ENCODE peak calls at places on chromosomes 11 and 22, in nine cellular contexts. One of them, this sample, is unnamed.

GRCh38 chr11:69636512-69636866 is 4.5 kb upstream of the CCND1 start:
- DNase-seq in stimulated activated CD4-positive, alpha-beta T cell treated with anti-CD3 and anti-CD28 coated beads, Interleukin-4, amount 100 ng/mL, for 48 hours: no peak
- DNase-seq in activated T-cell treated with anti-CD3 and anti-CD28 coated beads for 1 hour: no peak
- DNase-seq in progenitor cell of endocrine pancreas: peak
- DNase-seq in natural killer cell: no peak
- DNase-seq in activated naive CD4-positive, alpha-beta T cell treated with anti-CD3 and anti-CD28 coated beads, Interleukin-2, amount 10 ng/mL, durations not matched to agents 7 days and 5 days: no peak
- DNase-seq in NCI-H1092: peak
- DNase-seq in T-helper 2 cell: no peak
- DNase-seq in RWPE1: no peak
- DNase-seq in this sample: no peak

GRCh38 chr11:113006916-113007445 is 45.8 kb downstream of the NCAM1 start:
- DNase-seq in RWPE1: no peak
- DNase-seq in progenitor cell of endocrine pancreas: no peak
- DNase-seq in activated T-cell treated with anti-CD3 and anti-CD28 coated beads for 1 hour: no peak
- DNase-seq in activated naive CD4-positive, alpha-beta T cell treated with anti-CD3 and anti-CD28 coated beads, Interleukin-2, amount 10 ng/mL, durations not matched to agents 7 days and 5 days: no peak
- DNase-seq in T-helper 2 cell: no peak
- DNase-seq in natural killer cell: no peak
- DNase-seq in NCI-H1092: no peak
- DNase-seq in stimulated activated CD4-positive, alpha-beta T cell treated with anti-CD3 and anti-CD28 coated beads, Interleukin-4, amount 100 ng/mL, for 48 hours: no peak
- DNase-seq in this sample: no peak

GRCh38 chr11:37978647-37979046 is 1380.6 kb upstream of the RAG2 start:
- DNase-seq in natural killer cell: no peak
- DNase-seq in progenitor cell of endocrine pancreas: no peak
- DNase-seq in T-helper 2 cell: no peak
- DNase-seq in activated T-cell treated with anti-CD3 and anti-CD28 coated beads for 1 hour: no peak
- DNase-seq in stimulated activated CD4-positive, alpha-beta T cell treated with anti-CD3 and anti-CD28 coated beads, Interleukin-4, amount 100 ng/mL, for 48 hours: no peak
- DNase-seq in RWPE1: no peak
- DNase-seq in NCI-H1092: no peak
- DNase-seq in activated naive CD4-positive, alpha-beta T cell treated with anti-CD3 and anti-CD28 coated beads, Interleukin-2, amount 10 ng/mL, durations not matched to agents 7 days and 5 days: no peak
- DNase-seq in this sample: no peak

GRCh38 chr11:70759846-70760245 is 361.5 kb downstream of the CTTN start:
- DNase-seq in T-helper 2 cell: no peak
- DNase-seq in NCI-H1092: no peak
- DNase-seq in activated naive CD4-positive, alpha-beta T cell treated with anti-CD3 and anti-CD28 coated beads, Interleukin-2, amount 10 ng/mL, durations not matched to agents 7 days and 5 days: no peak
- DNase-seq in RWPE1: no peak
- DNase-seq in natural killer cell: no peak
- DNase-seq in progenitor cell of endocrine pancreas: no peak
- DNase-seq in activated T-cell treated with anti-CD3 and anti-CD28 coated beads for 1 hour: no peak
- DNase-seq in stimulated activated CD4-positive, alpha-beta T cell treated with anti-CD3 and anti-CD28 coated beads, Interleukin-4, amount 100 ng/mL, for 48 hours: no peak
- DNase-seq in this sample: no peak

GRCh38 chr11:115707180-115707905 is 203.1 kb upstream of the CADM1 start:
- DNase-seq in activated naive CD4-positive, alpha-beta T cell treated with anti-CD3 and anti-CD28 coated beads, Interleukin-2, amount 10 ng/mL, durations not matched to agents 7 days and 5 days: no peak
- DNase-seq in stimulated activated CD4-positive, alpha-beta T cell treated with anti-CD3 and anti-CD28 coated beads, Interleukin-4, amount 100 ng/mL, for 48 hours: no peak
- DNase-seq in T-helper 2 cell: no peak
- DNase-seq in activated T-cell treated with anti-CD3 and anti-CD28 coated beads for 1 hour: no peak
- DNase-seq in progenitor cell of endocrine pancreas: no peak
- DNase-seq in natural killer cell: no peak
- DNase-seq in RWPE1: no peak
- DNase-seq in NCI-H1092: no peak
- DNase-seq in this sample: no peak

GRCh38 chr11:130894322-130895025 is 21.8 kb downstream of the SNX19 start:
- DNase-seq in T-helper 2 cell: peak
- DNase-seq in progenitor cell of endocrine pancreas: peak
- DNase-seq in natural killer cell: peak
- DNase-seq in activated naive CD4-positive, alpha-beta T cell treated with anti-CD3 and anti-CD28 coated beads, Interleukin-2, amount 10 ng/mL, durations not matched to agents 7 days and 5 days: peak
- DNase-seq in stimulated activated CD4-positive, alpha-beta T cell treated with anti-CD3 and anti-CD28 coated beads, Interleukin-4, amount 100 ng/mL, for 48 hours: peak
- DNase-seq in NCI-H1092: peak
- DNase-seq in RWPE1: peak
- DNase-seq in activated T-cell treated with anti-CD3 and anti-CD28 coated beads for 1 hour: peak
- DNase-seq in this sample: peak

GRCh38 chr11:565921-566509 is 5.2 kb downstream of the RASSF7 start:
- DNase-seq in NCI-H1092: no peak
- DNase-seq in natural killer cell: no peak
- DNase-seq in activated T-cell treated with anti-CD3 and anti-CD28 coated beads for 1 hour: no peak
- DNase-seq in stimulated activated CD4-positive, alpha-beta T cell treated with anti-CD3 and anti-CD28 coated beads, Interleukin-4, amount 100 ng/mL, for 48 hours: no peak
- DNase-seq in T-helper 2 cell: no peak
- DNase-seq in RWPE1: no peak
- DNase-seq in progenitor cell of endocrine pancreas: no peak
- DNase-seq in activated naive CD4-positive, alpha-beta T cell treated with anti-CD3 and anti-CD28 coated beads, Interleukin-2, amount 10 ng/mL, durations not matched to agents 7 days and 5 days: no peak
- DNase-seq in this sample: no peak

GRCh38 chr11:44066732-44067131 is 662 bp downstream of the ACCS start:
- DNase-seq in progenitor cell of endocrine pancreas: no peak
- DNase-seq in RWPE1: peak
- DNase-seq in NCI-H1092: no peak
- DNase-seq in natural killer cell: no peak
- DNase-seq in T-helper 2 cell: no peak
- DNase-seq in activated T-cell treated with anti-CD3 and anti-CD28 coated beads for 1 hour: no peak
- DNase-seq in stimulated activated CD4-positive, alpha-beta T cell treated with anti-CD3 and anti-CD28 coated beads, Interleukin-4, amount 100 ng/mL, for 48 hours: no peak
- DNase-seq in activated naive CD4-positive, alpha-beta T cell treated with anti-CD3 and anti-CD28 coated beads, Interleukin-2, amount 10 ng/mL, durations not matched to agents 7 days and 5 days: no peak
- DNase-seq in this sample: no peak

GRCh38 chr22:36324414-36324813 is 63.4 kb downstream of the MYH9 start:
- DNase-seq in stimulated activated CD4-positive, alpha-beta T cell treated with anti-CD3 and anti-CD28 coated beads, Interleukin-4, amount 100 ng/mL, for 48 hours: no peak
- DNase-seq in NCI-H1092: no peak
- DNase-seq in T-helper 2 cell: no peak
- DNase-seq in RWPE1: no peak
- DNase-seq in activated T-cell treated with anti-CD3 and anti-CD28 coated beads for 1 hour: no peak
- DNase-seq in progenitor cell of endocrine pancreas: no peak
- DNase-seq in natural killer cell: no peak
- DNase-seq in activated naive CD4-positive, alpha-beta T cell treated with anti-CD3 and anti-CD28 coated beads, Interleukin-2, amount 10 ng/mL, durations not matched to agents 7 days and 5 days: no peak
- DNase-seq in this sample: no peak

GRCh38 chr11:121672630-121673487 is 220.1 kb upstream of the SORL1-AS1 start:
- DNase-seq in natural killer cell: no peak
- DNase-seq in activated naive CD4-positive, alpha-beta T cell treated with anti-CD3 and anti-CD28 coated beads, Interleukin-2, amount 10 ng/mL, durations not matched to agents 7 days and 5 days: no peak
- DNase-seq in T-helper 2 cell: no peak
- DNase-seq in NCI-H1092: no peak
- DNase-seq in activated T-cell treated with anti-CD3 and anti-CD28 coated beads for 1 hour: no peak
- DNase-seq in stimulated activated CD4-positive, alpha-beta T cell treated with anti-CD3 and anti-CD28 coated beads, Interleukin-4, amount 100 ng/mL, for 48 hours: no peak
- DNase-seq in progenitor cell of endocrine pancreas: no peak
- DNase-seq in RWPE1: no peak
- DNase-seq in this sample: no peak

GRCh38 chr11:17578958-17579357 is 31.9 kb downstream of the OTOG start:
- DNase-seq in progenitor cell of endocrine pancreas: no peak
- DNase-seq in RWPE1: no peak
- DNase-seq in T-helper 2 cell: no peak
- DNase-seq in natural killer cell: peak
- DNase-seq in stimulated activated CD4-positive, alpha-beta T cell treated with anti-CD3 and anti-CD28 coated beads, Interleukin-4, amount 100 ng/mL, for 48 hours: no peak
- DNase-seq in NCI-H1092: no peak
- DNase-seq in activated naive CD4-positive, alpha-beta T cell treated with anti-CD3 and anti-CD28 coated beads, Interleukin-2, amount 10 ng/mL, durations not matched to agents 7 days and 5 days: no peak
- DNase-seq in activated T-cell treated with anti-CD3 and anti-CD28 coated beads for 1 hour: no peak
- DNase-seq in this sample: no peak

GRCh38 chr11:2084721-2085120 is 54.5 kb downstream of the IGF2 start:
- DNase-seq in activated naive CD4-positive, alpha-beta T cell treated with anti-CD3 and anti-CD28 coated beads, Interleukin-2, amount 10 ng/mL, durations not matched to agents 7 days and 5 days: no peak
- DNase-seq in RWPE1: no peak
- DNase-seq in activated T-cell treated with anti-CD3 and anti-CD28 coated beads for 1 hour: no peak
- DNase-seq in natural killer cell: peak
- DNase-seq in NCI-H1092: no peak
- DNase-seq in stimulated activated CD4-positive, alpha-beta T cell treated with anti-CD3 and anti-CD28 coated beads, Interleukin-4, amount 100 ng/mL, for 48 hours: no peak
- DNase-seq in T-helper 2 cell: no peak
- DNase-seq in progenitor cell of endocrine pancreas: no peak
- DNase-seq in this sample: no peak

GRCh38 chr22:20414450-20414849 is 20.5 kb downstream of the ZNF74 start:
- DNase-seq in activated naive CD4-positive, alpha-beta T cell treated with anti-CD3 and anti-CD28 coated beads, Interleukin-2, amount 10 ng/mL, durations not matched to agents 7 days and 5 days: no peak
- DNase-seq in stimulated activated CD4-positive, alpha-beta T cell treated with anti-CD3 and anti-CD28 coated beads, Interleukin-4, amount 100 ng/mL, for 48 hours: no peak
- DNase-seq in NCI-H1092: no peak
- DNase-seq in natural killer cell: no peak
- DNase-seq in activated T-cell treated with anti-CD3 and anti-CD28 coated beads for 1 hour: no peak
- DNase-seq in T-helper 2 cell: no peak
- DNase-seq in RWPE1: no peak
- DNase-seq in progenitor cell of endocrine pancreas: no peak
- DNase-seq in this sample: no peak

GRCh38 chr11:2748814-2749554 is 49.2 kb upstream of the KCNQ1OT1 start:
- DNase-seq in natural killer cell: no peak
- DNase-seq in activated T-cell treated with anti-CD3 and anti-CD28 coated beads for 1 hour: no peak
- DNase-seq in stimulated activated CD4-positive, alpha-beta T cell treated with anti-CD3 and anti-CD28 coated beads, Interleukin-4, amount 100 ng/mL, for 48 hours: no peak
- DNase-seq in NCI-H1092: no peak
- DNase-seq in activated naive CD4-positive, alpha-beta T cell treated with anti-CD3 and anti-CD28 coated beads, Interleukin-2, amount 10 ng/mL, durations not matched to agents 7 days and 5 days: no peak
- DNase-seq in T-helper 2 cell: peak
- DNase-seq in RWPE1: no peak
- DNase-seq in progenitor cell of endocrine pancreas: no peak
- DNase-seq in this sample: no peak

GRCh38 chr22:50673231-50674126 is 856 bp downstream of the SHANK3 start:
- DNase-seq in progenitor cell of endocrine pancreas: no peak
- DNase-seq in stimulated activated CD4-positive, alpha-beta T cell treated with anti-CD3 and anti-CD28 coated beads, Interleukin-4, amount 100 ng/mL, for 48 hours: no peak
- DNase-seq in activated T-cell treated with anti-CD3 and anti-CD28 coated beads for 1 hour: no peak
- DNase-seq in activated naive CD4-positive, alpha-beta T cell treated with anti-CD3 and anti-CD28 coated beads, Interleukin-2, amount 10 ng/mL, durations not matched to agents 7 days and 5 days: peak
- DNase-seq in T-helper 2 cell: no peak
- DNase-seq in RWPE1: no peak
- DNase-seq in natural killer cell: no peak
- DNase-seq in NCI-H1092: no peak
- DNase-seq in this sample: no peak

GRCh38 chr11:83819936-83820549 is 533.9 kb upstream of the CCDC90B start:
- DNase-seq in progenitor cell of endocrine pancreas: no peak
- DNase-seq in NCI-H1092: peak
- DNase-seq in T-helper 2 cell: no peak
- DNase-seq in natural killer cell: no peak
- DNase-seq in stimulated activated CD4-positive, alpha-beta T cell treated with anti-CD3 and anti-CD28 coated beads, Interleukin-4, amount 100 ng/mL, for 48 hours: no peak
- DNase-seq in activated naive CD4-positive, alpha-beta T cell treated with anti-CD3 and anti-CD28 coated beads, Interleukin-2, amount 10 ng/mL, durations not matched to agents 7 days and 5 days: no peak
- DNase-seq in activated T-cell treated with anti-CD3 and anti-CD28 coated beads for 1 hour: no peak
- DNase-seq in RWPE1: peak
- DNase-seq in this sample: no peak

GRCh38 chr11:117221775-117222517 is 9.9 kb downstream of the PCSK7 start:
- DNase-seq in T-helper 2 cell: no peak
- DNase-seq in activated naive CD4-positive, alpha-beta T cell treated with anti-CD3 and anti-CD28 coated beads, Interleukin-2, amount 10 ng/mL, durations not matched to agents 7 days and 5 days: no peak
- DNase-seq in NCI-H1092: peak
- DNase-seq in natural killer cell: no peak
- DNase-seq in progenitor cell of endocrine pancreas: no peak
- DNase-seq in activated T-cell treated with anti-CD3 and anti-CD28 coated beads for 1 hour: no peak
- DNase-seq in RWPE1: no peak
- DNase-seq in stimulated activated CD4-positive, alpha-beta T cell treated with anti-CD3 and anti-CD28 coated beads, Interleukin-4, amount 100 ng/mL, for 48 hours: no peak
- DNase-seq in this sample: no peak

GRCh38 chr11:117705866-117706265 is 91.2 kb downstream of the DSCAML1 start:
- DNase-seq in RWPE1: no peak
- DNase-seq in T-helper 2 cell: no peak
- DNase-seq in NCI-H1092: peak
- DNase-seq in activated T-cell treated with anti-CD3 and anti-CD28 coated beads for 1 hour: no peak
- DNase-seq in natural killer cell: no peak
- DNase-seq in stimulated activated CD4-positive, alpha-beta T cell treated with anti-CD3 and anti-CD28 coated beads, Interleukin-4, amount 100 ng/mL, for 48 hours: no peak
- DNase-seq in activated naive CD4-positive, alpha-beta T cell treated with anti-CD3 and anti-CD28 coated beads, Interleukin-2, amount 10 ng/mL, durations not matched to agents 7 days and 5 days: no peak
- DNase-seq in progenitor cell of endocrine pancreas: no peak
- DNase-seq in this sample: no peak

GRCh38 chr11:839875-840617 is 2.3 kb downstream of the POLR2L start:
- DNase-seq in progenitor cell of endocrine pancreas: no peak
- DNase-seq in activated T-cell treated with anti-CD3 and anti-CD28 coated beads for 1 hour: no peak
- DNase-seq in RWPE1: no peak
- DNase-seq in activated naive CD4-positive, alpha-beta T cell treated with anti-CD3 and anti-CD28 coated beads, Interleukin-2, amount 10 ng/mL, durations not matched to agents 7 days and 5 days: no peak
- DNase-seq in natural killer cell: no peak
- DNase-seq in stimulated activated CD4-positive, alpha-beta T cell treated with anti-CD3 and anti-CD28 coated beads, Interleukin-4, amount 100 ng/mL, for 48 hours: no peak
- DNase-seq in T-helper 2 cell: no peak
- DNase-seq in NCI-H1092: no peak
- DNase-seq in this sample: no peak

GRCh38 chr11:69799582-69799981 is 19.6 kb downstream of the FGF3 start:
- DNase-seq in activated T-cell treated with anti-CD3 and anti-CD28 coated beads for 1 hour: no peak
- DNase-seq in RWPE1: peak
- DNase-seq in activated naive CD4-positive, alpha-beta T cell treated with anti-CD3 and anti-CD28 coated beads, Interleukin-2, amount 10 ng/mL, durations not matched to agents 7 days and 5 days: no peak
- DNase-seq in T-helper 2 cell: no peak
- DNase-seq in progenitor cell of endocrine pancreas: no peak
- DNase-seq in stimulated activated CD4-positive, alpha-beta T cell treated with anti-CD3 and anti-CD28 coated beads, Interleukin-4, amount 100 ng/mL, for 48 hours: no peak
- DNase-seq in natural killer cell: no peak
- DNase-seq in NCI-H1092: no peak
- DNase-seq in this sample: no peak

GRCh38 chr11:133323354-133323753 is 208.9 kb downstream of the OPCML start:
- DNase-seq in natural killer cell: no peak
- DNase-seq in progenitor cell of endocrine pancreas: no peak
- DNase-seq in T-helper 2 cell: no peak
- DNase-seq in stimulated activated CD4-positive, alpha-beta T cell treated with anti-CD3 and anti-CD28 coated beads, Interleukin-4, amount 100 ng/mL, for 48 hours: no peak
- DNase-seq in activated T-cell treated with anti-CD3 and anti-CD28 coated beads for 1 hour: no peak
- DNase-seq in activated naive CD4-positive, alpha-beta T cell treated with anti-CD3 and anti-CD28 coated beads, Interleukin-2, amount 10 ng/mL, durations not matched to agents 7 days and 5 days: no peak
- DNase-seq in NCI-H1092: no peak
- DNase-seq in RWPE1: no peak
- DNase-seq in this sample: no peak

GRCh38 chr11:36155770-36156485 is 133.3 kb downstream of the COMMD9 start:
- DNase-seq in RWPE1: no peak
- DNase-seq in stimulated activated CD4-positive, alpha-beta T cell treated with anti-CD3 and anti-CD28 coated beads, Interleukin-4, amount 100 ng/mL, for 48 hours: no peak
- DNase-seq in activated T-cell treated with anti-CD3 and anti-CD28 coated beads for 1 hour: no peak
- DNase-seq in natural killer cell: no peak
- DNase-seq in T-helper 2 cell: no peak
- DNase-seq in progenitor cell of endocrine pancreas: no peak
- DNase-seq in activated naive CD4-positive, alpha-beta T cell treated with anti-CD3 and anti-CD28 coated beads, Interleukin-2, amount 10 ng/mL, durations not matched to agents 7 days and 5 days: no peak
- DNase-seq in NCI-H1092: no peak
- DNase-seq in this sample: no peak

GRCh38 chr11:121249039-121249663 is 43.4 kb upstream of the SC5D start:
- DNase-seq in RWPE1: peak
- DNase-seq in stimulated activated CD4-positive, alpha-beta T cell treated with anti-CD3 and anti-CD28 coated beads, Interleukin-4, amount 100 ng/mL, for 48 hours: no peak
- DNase-seq in progenitor cell of endocrine pancreas: no peak
- DNase-seq in T-helper 2 cell: no peak
- DNase-seq in natural killer cell: no peak
- DNase-seq in activated T-cell treated with anti-CD3 and anti-CD28 coated beads for 1 hour: no peak
- DNase-seq in activated naive CD4-positive, alpha-beta T cell treated with anti-CD3 and anti-CD28 coated beads, Interleukin-2, amount 10 ng/mL, durations not matched to agents 7 days and 5 days: no peak
- DNase-seq in NCI-H1092: no peak
- DNase-seq in this sample: no peak

GRCh38 chr11:81804858-81805257 is 928.8 kb downstream of the FAM181B start:
- DNase-seq in progenitor cell of endocrine pancreas: no peak
- DNase-seq in activated naive CD4-positive, alpha-beta T cell treated with anti-CD3 and anti-CD28 coated beads, Interleukin-2, amount 10 ng/mL, durations not matched to agents 7 days and 5 days: no peak
- DNase-seq in T-helper 2 cell: no peak
- DNase-seq in NCI-H1092: no peak
- DNase-seq in natural killer cell: no peak
- DNase-seq in activated T-cell treated with anti-CD3 and anti-CD28 coated beads for 1 hour: no peak
- DNase-seq in RWPE1: no peak
- DNase-seq in stimulated activated CD4-positive, alpha-beta T cell treated with anti-CD3 and anti-CD28 coated beads, Interleukin-4, amount 100 ng/mL, for 48 hours: no peak
- DNase-seq in this sample: no peak

GRCh38 chr11:47507016-47507631 is 45.8 kb downstream of the CELF1 start:
- DNase-seq in NCI-H1092: no peak
- DNase-seq in T-helper 2 cell: no peak
- DNase-seq in activated T-cell treated with anti-CD3 and anti-CD28 coated beads for 1 hour: no peak
- DNase-seq in natural killer cell: no peak
- DNase-seq in stimulated activated CD4-positive, alpha-beta T cell treated with anti-CD3 and anti-CD28 coated beads, Interleukin-4, amount 100 ng/mL, for 48 hours: no peak
- DNase-seq in activated naive CD4-positive, alpha-beta T cell treated with anti-CD3 and anti-CD28 coated beads, Interleukin-2, amount 10 ng/mL, durations not matched to agents 7 days and 5 days: no peak
- DNase-seq in progenitor cell of endocrine pancreas: no peak
- DNase-seq in RWPE1: no peak
- DNase-seq in this sample: no peak

GRCh38 chr11:10076458-10077141 is 217.4 kb downstream of the SBF2 start:
- DNase-seq in RWPE1: peak
- DNase-seq in natural killer cell: peak
- DNase-seq in NCI-H1092: no peak
- DNase-seq in progenitor cell of endocrine pancreas: no peak
- DNase-seq in T-helper 2 cell: no peak
- DNase-seq in stimulated activated CD4-positive, alpha-beta T cell treated with anti-CD3 and anti-CD28 coated beads, Interleukin-4, amount 100 ng/mL, for 48 hours: peak
- DNase-seq in activated T-cell treated with anti-CD3 and anti-CD28 coated beads for 1 hour: peak
- DNase-seq in activated naive CD4-positive, alpha-beta T cell treated with anti-CD3 and anti-CD28 coated beads, Interleukin-2, amount 10 ng/mL, durations not matched to agents 7 days and 5 days: peak
- DNase-seq in this sample: peak

GRCh38 chr22:38718414-38718813 is 12.7 kb downstream of the GTPBP1 start:
- DNase-seq in stimulated activated CD4-positive, alpha-beta T cell treated with anti-CD3 and anti-CD28 coated beads, Interleukin-4, amount 100 ng/mL, for 48 hours: no peak
- DNase-seq in NCI-H1092: no peak
- DNase-seq in RWPE1: peak
- DNase-seq in activated T-cell treated with anti-CD3 and anti-CD28 coated beads for 1 hour: no peak
- DNase-seq in T-helper 2 cell: no peak
- DNase-seq in natural killer cell: no peak
- DNase-seq in progenitor cell of endocrine pancreas: no peak
- DNase-seq in activated naive CD4-positive, alpha-beta T cell treated with anti-CD3 and anti-CD28 coated beads, Interleukin-2, amount 10 ng/mL, durations not matched to agents 7 days and 5 days: no peak
- DNase-seq in this sample: no peak

GRCh38 chr11:126352934-126353801 is 2.3 kb upstream of the ST3GAL4 start:
- DNase-seq in T-helper 2 cell: no peak
- DNase-seq in activated T-cell treated with anti-CD3 and anti-CD28 coated beads for 1 hour: no peak
- DNase-seq in RWPE1: peak
- DNase-seq in natural killer cell: no peak
- DNase-seq in activated naive CD4-positive, alpha-beta T cell treated with anti-CD3 and anti-CD28 coated beads, Interleukin-2, amount 10 ng/mL, durations not matched to agents 7 days and 5 days: no peak
- DNase-seq in stimulated activated CD4-positive, alpha-beta T cell treated with anti-CD3 and anti-CD28 coated beads, Interleukin-4, amount 100 ng/mL, for 48 hours: no peak
- DNase-seq in progenitor cell of endocrine pancreas: no peak
- DNase-seq in NCI-H1092: no peak
- DNase-seq in this sample: no peak

GRCh38 chr11:78419327-78419726 is 1.7 kb upstream of the GAB2 start:
- DNase-seq in T-helper 2 cell: no peak
- DNase-seq in natural killer cell: no peak
- DNase-seq in progenitor cell of endocrine pancreas: no peak
- DNase-seq in activated naive CD4-positive, alpha-beta T cell treated with anti-CD3 and anti-CD28 coated beads, Interleukin-2, amount 10 ng/mL, durations not matched to agents 7 days and 5 days: no peak
- DNase-seq in RWPE1: peak
- DNase-seq in NCI-H1092: no peak
- DNase-seq in activated T-cell treated with anti-CD3 and anti-CD28 coated beads for 1 hour: no peak
- DNase-seq in stimulated activated CD4-positive, alpha-beta T cell treated with anti-CD3 and anti-CD28 coated beads, Interleukin-4, amount 100 ng/mL, for 48 hours: no peak
- DNase-seq in this sample: no peak

GRCh38 chr11:72574046-72574445 is 100.2 kb downstream of the PDE2A start:
- DNase-seq in RWPE1: no peak
- DNase-seq in T-helper 2 cell: no peak
- DNase-seq in activated T-cell treated with anti-CD3 and anti-CD28 coated beads for 1 hour: no peak
- DNase-seq in progenitor cell of endocrine pancreas: no peak
- DNase-seq in stimulated activated CD4-positive, alpha-beta T cell treated with anti-CD3 and anti-CD28 coated beads, Interleukin-4, amount 100 ng/mL, for 48 hours: no peak
- DNase-seq in natural killer cell: no peak
- DNase-seq in activated naive CD4-positive, alpha-beta T cell treated with anti-CD3 and anti-CD28 coated beads, Interleukin-2, amount 10 ng/mL, durations not matched to agents 7 days and 5 days: no peak
- DNase-seq in NCI-H1092: no peak
- DNase-seq in this sample: no peak

GRCh38 chr22:45083659-45084305 is 74.0 kb upstream of the PHF21B start:
- DNase-seq in activated naive CD4-positive, alpha-beta T cell treated with anti-CD3 and anti-CD28 coated beads, Interleukin-2, amount 10 ng/mL, durations not matched to agents 7 days and 5 days: no peak
- DNase-seq in stimulated activated CD4-positive, alpha-beta T cell treated with anti-CD3 and anti-CD28 coated beads, Interleukin-4, amount 100 ng/mL, for 48 hours: peak
- DNase-seq in progenitor cell of endocrine pancreas: no peak
- DNase-seq in T-helper 2 cell: no peak
- DNase-seq in activated T-cell treated with anti-CD3 and anti-CD28 coated beads for 1 hour: no peak
- DNase-seq in NCI-H1092: no peak
- DNase-seq in natural killer cell: no peak
- DNase-seq in RWPE1: peak
- DNase-seq in this sample: no peak